ENCODE peak calls at places on chromosomes 16 and 17, in five cellular contexts. U is A549, B is sigmoid colon, V is adrenal gland, C is ovary. G is an unnamed sample.

GRCh38 chr17:58156839-58157803 is 8.9 kb downstream of the OR4D1 start:
- DNase-seq in C (no peak), V (peak; percentile 2), B (no peak), U (peak; percentile 56), G (no peak)

GRCh38 chr17:39701012-39701783 is 1.3 kb downstream of the ERBB2 start:
- DNase-seq in B (no peak), V (no peak), C (no peak), U (peak; percentile 36), G (no peak)

GRCh38 chr16:85413713-85414663 is 199.1 kb upstream of the GSE1 start:
- DNase-seq in B (no peak), U (no peak), V (no peak), C (peak; percentile 11), G (no peak)

GRCh38 chr17:3944485-3945388 is 19.5 kb downstream of the ATP2A3 start:
- DNase-seq in C (peak; percentile 85), V (peak; percentile 78), B (peak; percentile 86), U (no peak), G (peak; percentile 61)

GRCh38 chr16:51248217-51248616 is 97.1 kb upstream of the SALL1 start:
- DNase-seq in V (no peak), B (peak; percentile 4), C (no peak), U (no peak), G (no peak)

GRCh38 chr16:69322343-69322742 is 8.0 kb downstream of the PDF start:
- DNase-seq in C (no peak), B (no peak), U (no peak), V (no peak), G (no peak)

GRCh38 chr16:22417019-22417418 is 42.6 kb upstream of the CDR2 start:
- DNase-seq in B (no peak), V (no peak), C (no peak), U (no peak), G (no peak)

GRCh38 chr17:45228985-45229517 is 7.4 kb downstream of the FMNL1 start:
- DNase-seq in C (peak; percentile 81), B (peak; percentile 96), U (peak; percentile 99), V (peak; percentile 75), G (peak; percentile 97)

GRCh38 chr16:62077998-62078397 is 41.8 kb upstream of the CDH8 start:
- DNase-seq in B (no peak), C (no peak), U (no peak), V (peak; percentile 3), G (no peak)

GRCh38 chr16:66695474-66695934 is 1.0 kb downstream of the CMTM4 start:
- DNase-seq in B (no peak), C (no peak), V (no peak), U (no peak), G (no peak)

GRCh38 chr17:9537177-9537776 is 38.3 kb downstream of the STX8 start:
- DNase-seq in C (no peak), V (no peak), U (no peak), B (no peak), G (no peak)

GRCh38 chr16:66366433-66367299 is at the start of gene CDH5:
- DNase-seq in U (no peak), B (peak; percentile 87), V (peak; percentile 54), C (peak; percentile 74), G (no peak)

GRCh38 chr17:4433515-4434031 is at the start of gene SPNS3:
- DNase-seq in B (no peak), U (no peak), V (no peak), C (no peak), G (no peak)

GRCh38 chr17:29593546-29594440 is 861 bp downstream of the ANKRD13B start:
- DNase-seq in B (peak; percentile 68), U (no peak), C (peak; percentile 42), V (no peak), G (no peak)

GRCh38 chr16:57800213-57801097 is 1.8 kb downstream of the KIFC3 start:
- DNase-seq in U (no peak), C (no peak), B (no peak), V (no peak), G (no peak)

GRCh38 chr17:7969434-7969833 is 33.0 kb upstream of the GUCY2D start:
- DNase-seq in U (no peak), C (no peak), V (no peak), B (peak; percentile 4), G (no peak)

GRCh38 chr16:67150833-67151396 is at the start of gene B3GNT9:
- DNase-seq in U (peak; percentile 82), B (peak; percentile 91), C (peak; percentile 83), V (peak; percentile 75), G (peak; percentile 98)

GRCh38 chr16:61024180-61024900 is 1011.9 kb downstream of the CDH8 start:
- DNase-seq in V (no peak), U (no peak), C (no peak), B (no peak), G (no peak)

GRCh38 chr16:30356401-30357084 is 1.4 kb upstream of the CD2BP2 start:
- DNase-seq in V (peak; percentile 71), B (no peak), C (no peak), U (no peak), G (no peak)

GRCh38 chr17:79573196-79573929 is 37.5 kb downstream of the RBFOX3 start:
- DNase-seq in C (no peak), B (peak; percentile 26), V (no peak), U (no peak), G (no peak)

GRCh38 chr17:51487947-51488346 is 227.6 kb downstream of the UTP18 start:
- DNase-seq in C (no peak), U (no peak), V (no peak), B (no peak), G (peak; percentile 14)

DNA sequence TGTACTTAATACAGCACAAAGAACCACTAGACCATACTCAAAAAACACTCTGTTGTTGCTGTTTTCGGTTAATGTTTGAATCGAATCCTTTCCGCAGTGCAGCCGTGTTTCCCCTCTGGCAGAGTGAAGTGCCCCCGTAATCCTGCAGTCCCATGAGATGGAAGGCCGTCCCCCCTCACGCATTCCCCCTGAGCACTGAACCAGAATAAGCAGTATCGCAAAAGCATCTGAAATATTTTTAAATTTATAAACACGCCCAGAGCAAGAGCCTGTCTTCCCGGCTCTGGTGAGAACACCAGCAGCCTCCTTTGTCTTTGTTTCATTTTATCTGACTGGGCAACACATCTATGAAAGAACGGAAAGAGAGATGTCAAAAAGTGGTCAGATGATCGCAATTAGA is 120.9 kb upstream of the ADAMTS18 start:
- DNase-seq in B (no peak), U (no peak), C (no peak), V (no peak), G (no peak)
- TF ChIP-seq POLR2A in B (no peak), U (no peak), C (no peak), V (no peak), G (no peak)

GRCh38 chr17:73772107-73772705 is 128.0 kb upstream of the SDK2 start:
- DNase-seq in U (no peak), B (no peak), V (no peak), C (no peak), G (no peak)
- TF ChIP-seq POLR2A in U (no peak), B (no peak), V (no peak), C (no peak), G (no peak)

GRCh38 chr16:1929105-1929504 is 10.9 kb upstream of the HS3ST6 start:
- DNase-seq in B (no peak), C (no peak), U (peak; percentile 78), V (peak; percentile 23), G (peak; percentile 77)
- TF ChIP-seq POLR2A in B (no peak), C (no peak), U (no peak), V (no peak), G (no peak)

GRCh38 chr17:77322534-77323412 is 182.0 kb downstream of the SEC14L1 start:
- DNase-seq in B (peak; percentile 95), C (peak; percentile 92), U (peak; percentile 93), V (peak; percentile 97), G (peak; percentile 85)
- TF ChIP-seq POLR2A in B (no peak), C (no peak), U (peak; percentile 46), V (peak; percentile 94), G (peak; percentile 86)

GRCh38 chr16:87383522-87384161 is at the start of gene FBXO31:
- DNase-seq in B (peak; percentile 92), U (peak; percentile 67), V (peak; percentile 85), C (peak; percentile 88), G (peak; percentile 91)
- TF ChIP-seq POLR2A in B (no peak), U (peak; percentile 94), V (peak; percentile 98), C (peak; percentile 83), G (peak; percentile 98)

DNA sequence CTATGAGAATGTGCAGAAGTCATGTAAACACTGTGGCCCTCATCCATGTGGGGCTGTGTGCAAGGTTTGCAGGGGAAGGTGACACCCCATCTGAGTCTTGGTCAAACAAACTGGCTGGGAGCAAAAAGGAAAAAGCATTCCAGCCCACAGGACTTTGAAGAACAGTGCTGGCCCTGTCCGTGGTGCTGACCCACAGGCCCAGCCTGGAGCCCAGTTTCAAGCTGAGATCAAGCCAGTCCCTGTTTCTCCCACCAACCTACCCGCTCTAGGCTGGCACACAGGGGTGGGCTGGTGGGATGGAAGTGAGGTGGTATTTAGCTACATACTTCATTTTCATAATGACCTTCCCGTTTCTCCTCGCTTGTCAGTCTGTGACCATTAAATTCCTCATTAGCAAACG is 12.7 kb upstream of the RPL38 start:
- DNase-seq in V (peak; percentile 23), U (no peak), C (no peak), B (no peak), G (no peak)
- TF ChIP-seq POLR2A in V (no peak), U (no peak), C (no peak), B (no peak), G (no peak)

GRCh38 chr16:88534731-88535141 is 35.5 kb upstream of the ZC3H18 start:
- DNase-seq in V (peak; percentile 61), B (no peak), U (peak; percentile 71), C (peak; percentile 55), G (no peak)

GRCh38 chr16:88536510-88536909 is 33.7 kb upstream of the ZC3H18 start:
- DNase-seq in U (no peak), C (no peak), B (no peak), V (no peak), G (no peak)

GRCh38 chr16:88533945-88534641 is 36.1 kb upstream of the ZC3H18 start:
- DNase-seq in B (peak; percentile 86), U (peak; percentile 76), V (peak; percentile 70), C (peak; percentile 82), G (peak; percentile 76)

GRCh38 chr16:88535857-88536222 is 34.4 kb upstream of the ZC3H18 start:
- DNase-seq in U (no peak), V (no peak), B (no peak), C (no peak), G (no peak)

DNA sequence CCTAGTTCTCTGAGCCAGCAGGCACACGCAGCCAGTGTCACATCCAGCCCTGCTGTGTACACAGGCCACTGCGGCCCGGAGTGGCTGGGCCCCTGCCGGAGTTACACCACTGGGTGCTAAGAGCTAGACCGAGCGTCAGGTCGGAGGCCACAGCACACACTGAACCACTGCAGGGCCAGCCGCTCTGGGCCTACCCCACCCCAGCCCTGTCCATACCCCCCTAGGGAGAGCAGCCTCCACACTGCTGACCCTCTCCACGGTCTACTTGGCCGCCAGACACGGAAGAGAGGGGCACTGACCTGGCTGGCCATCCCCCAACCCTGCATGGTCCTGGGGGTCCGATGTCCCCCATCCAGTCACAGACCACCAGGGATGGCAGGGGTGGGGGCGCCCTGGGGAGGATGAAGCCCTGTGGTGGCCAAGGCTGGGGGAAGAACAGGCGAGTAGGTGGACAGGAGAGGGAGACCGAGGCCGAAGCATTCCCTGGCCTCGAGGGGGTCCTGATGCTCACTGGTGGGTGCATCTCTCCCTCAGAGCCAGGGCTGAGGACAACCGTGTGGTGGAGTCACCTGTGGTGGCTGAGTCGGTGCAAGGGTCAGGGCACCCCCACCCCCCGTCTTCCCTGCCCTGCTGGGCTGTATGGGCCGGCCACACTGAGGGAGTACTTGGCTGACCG is 34.9 kb upstream of the ZC3H18 start:
- DNase-seq in U (no peak), B (no peak), C (no peak), V (no peak), G (no peak)
- TF ChIP-seq POLR2A in U (no peak), B (no peak), C (no peak), V (no peak), G (no peak)